ENCODE peak calls at places on chromosomes 11 and 22, in five cellular contexts. One of them, this sample, is unnamed.

GRCh38 chr11:20042717-20043392 is 117.4 kb downstream of the DBX1 start:
- DNase-seq in prostate gland: no peak
- DNase-seq in lower lobe of right lung: no peak
- DNase-seq in lung: no peak
- DNase-seq in endothelial cell of umbilical vein: no peak
- DNase-seq in this sample: no peak

GRCh38 chr11:59802639-59803176 is 7.9 kb downstream of the MRPL16 start:
- DNase-seq in prostate gland: peak
- DNase-seq in endothelial cell of umbilical vein: peak
- DNase-seq in lung: no peak
- DNase-seq in lower lobe of right lung: no peak
- DNase-seq in this sample: peak

GRCh38 chr11:45025716-45026492 is 75.2 kb upstream of the TP53I11 start:
- DNase-seq in prostate gland: no peak
- DNase-seq in lower lobe of right lung: no peak
- DNase-seq in lung: no peak
- DNase-seq in endothelial cell of umbilical vein: peak
- DNase-seq in this sample: peak

GRCh38 chr11:33970984-33971466 is 79.1 kb upstream of the LMO2 start:
- DNase-seq in lung: peak
- DNase-seq in lower lobe of right lung: no peak
- DNase-seq in endothelial cell of umbilical vein: peak
- DNase-seq in prostate gland: peak
- DNase-seq in this sample: peak

GRCh38 chr22:31952459-31952858 is 8.1 kb downstream of the YWHAH start:
- DNase-seq in lower lobe of right lung: no peak
- DNase-seq in prostate gland: no peak
- DNase-seq in lung: no peak
- DNase-seq in endothelial cell of umbilical vein: peak
- DNase-seq in this sample: peak

GRCh38 chr11:97398246-97398645 is 1008.4 kb downstream of the JRKL start:
- DNase-seq in endothelial cell of umbilical vein: no peak
- DNase-seq in lung: no peak
- DNase-seq in prostate gland: no peak
- DNase-seq in lower lobe of right lung: no peak
- DNase-seq in this sample: no peak

GRCh38 chr11:122439911-122440782 is 215.4 kb upstream of the UBASH3B start:
- DNase-seq in lower lobe of right lung: no peak
- DNase-seq in lung: no peak
- DNase-seq in prostate gland: no peak
- DNase-seq in endothelial cell of umbilical vein: peak
- DNase-seq in this sample: peak

GRCh38 chr11:17432041-17432440 is 43.6 kb upstream of the KCNJ11 start:
- DNase-seq in endothelial cell of umbilical vein: no peak
- DNase-seq in lower lobe of right lung: no peak
- DNase-seq in prostate gland: no peak
- DNase-seq in lung: no peak
- DNase-seq in this sample: no peak

GRCh38 chr11:44498524-44498923 is 66.9 kb upstream of the CD82 start:
- DNase-seq in endothelial cell of umbilical vein: no peak
- DNase-seq in lower lobe of right lung: no peak
- DNase-seq in prostate gland: no peak
- DNase-seq in lung: no peak
- DNase-seq in this sample: peak

GRCh38 chr11:119315139-119316016 is 1.6 kb downstream of the MCAM start:
- DNase-seq in prostate gland: no peak
- DNase-seq in lower lobe of right lung: no peak
- DNase-seq in lung: no peak
- DNase-seq in endothelial cell of umbilical vein: peak
- DNase-seq in this sample: no peak

GRCh38 chr11:91244921-91245320 is 979.7 kb upstream of the FAT3 start:
- DNase-seq in lung: no peak
- DNase-seq in prostate gland: no peak
- DNase-seq in endothelial cell of umbilical vein: no peak
- DNase-seq in lower lobe of right lung: no peak
- DNase-seq in this sample: no peak

GRCh38 chr11:79691445-79691844 is 250.6 kb upstream of the TENM4 start:
- DNase-seq in endothelial cell of umbilical vein: no peak
- DNase-seq in prostate gland: no peak
- DNase-seq in lung: no peak
- DNase-seq in lower lobe of right lung: no peak
- DNase-seq in this sample: no peak

GRCh38 chr11:47305734-47306483 is 36.0 kb downstream of the MADD start:
- DNase-seq in endothelial cell of umbilical vein: no peak
- DNase-seq in lung: no peak
- DNase-seq in lower lobe of right lung: no peak
- DNase-seq in prostate gland: peak
- DNase-seq in this sample: no peak

GRCh38 chr11:44949160-44950035 is 1.3 kb downstream of the TP53I11 start:
- DNase-seq in lower lobe of right lung: peak
- DNase-seq in endothelial cell of umbilical vein: peak
- DNase-seq in lung: peak
- DNase-seq in prostate gland: peak
- DNase-seq in this sample: peak

GRCh38 chr11:128448981-128449713 is 138.2 kb downstream of the ETS1 start:
- DNase-seq in lower lobe of right lung: no peak
- DNase-seq in endothelial cell of umbilical vein: no peak
- DNase-seq in lung: no peak
- DNase-seq in prostate gland: no peak
- DNase-seq in this sample: no peak

GRCh38 chr11:33505140-33505539 is 195.5 kb downstream of the C11orf91 start:
- DNase-seq in endothelial cell of umbilical vein: no peak
- DNase-seq in prostate gland: no peak
- DNase-seq in lower lobe of right lung: no peak
- DNase-seq in lung: no peak
- DNase-seq in this sample: no peak

GRCh38 chr22:49183826-49184216 is 643.9 kb downstream of the BRD1 start:
- DNase-seq in lung: no peak
- DNase-seq in prostate gland: no peak
- DNase-seq in endothelial cell of umbilical vein: no peak
- DNase-seq in lower lobe of right lung: peak
- DNase-seq in this sample: no peak

GRCh38 chr22:27581688-27582087 is 219.9 kb downstream of the MN1 start:
- DNase-seq in lung: peak
- DNase-seq in lower lobe of right lung: peak
- DNase-seq in prostate gland: no peak
- DNase-seq in endothelial cell of umbilical vein: no peak
- DNase-seq in this sample: peak

GRCh38 chr22:46088541-46089311 is 61.6 kb upstream of the PPARA start:
- DNase-seq in lower lobe of right lung: peak
- DNase-seq in lung: no peak
- DNase-seq in prostate gland: no peak
- DNase-seq in endothelial cell of umbilical vein: peak
- DNase-seq in this sample: peak

GRCh38 chr11:2368178-2368850 is 8.8 kb upstream of the CD81 start:
- DNase-seq in endothelial cell of umbilical vein: no peak
- DNase-seq in prostate gland: no peak
- DNase-seq in lower lobe of right lung: no peak
- DNase-seq in lung: no peak
- DNase-seq in this sample: no peak

GRCh38 chr11:2366733-2367132 is 10.4 kb upstream of the CD81 start:
- DNase-seq in endothelial cell of umbilical vein: no peak
- DNase-seq in prostate gland: no peak
- DNase-seq in lower lobe of right lung: no peak
- DNase-seq in lung: no peak
- DNase-seq in this sample: no peak

GRCh38 chr11:2365571-2366210 is 11.4 kb upstream of the CD81 start:
- DNase-seq in prostate gland: no peak
- DNase-seq in lung: no peak
- DNase-seq in endothelial cell of umbilical vein: no peak
- DNase-seq in lower lobe of right lung: no peak
- DNase-seq in this sample: no peak

GRCh38 chr11:2367266-2368160 is 9.6 kb upstream of the CD81 start:
- DNase-seq in lung: no peak
- DNase-seq in endothelial cell of umbilical vein: no peak
- DNase-seq in prostate gland: no peak
- DNase-seq in lower lobe of right lung: no peak
- DNase-seq in this sample: no peak

DNA sequence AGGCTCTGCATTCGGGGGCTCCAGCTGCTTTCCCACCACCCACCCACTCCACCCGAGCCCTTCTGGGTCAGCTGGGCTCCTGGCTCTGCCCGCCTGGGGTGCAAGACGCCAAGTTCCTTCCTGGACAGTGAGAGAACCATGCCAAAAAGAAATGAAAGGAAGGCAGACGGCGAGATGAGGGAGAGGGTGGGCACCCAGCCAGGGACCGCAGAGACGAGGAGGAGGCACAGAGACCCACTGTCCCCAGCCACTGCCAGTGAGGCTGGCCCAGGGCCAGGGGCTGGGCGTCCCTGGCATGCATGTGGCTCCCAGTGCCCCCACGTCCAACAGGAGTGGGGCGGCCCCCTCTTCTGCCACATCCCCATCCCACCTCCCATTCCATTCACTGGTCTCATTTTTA is 10.8 kb upstream of the CD81 start:
- DNase-seq in prostate gland: no peak
- DNase-seq in lung: no peak
- DNase-seq in lower lobe of right lung: no peak
- DNase-seq in endothelial cell of umbilical vein: no peak
- DNase-seq in this sample: no peak
- H3K4me3 ChIP-seq in prostate gland: no peak
- H3K4me3 ChIP-seq in lung: no peak
- H3K4me3 ChIP-seq in lower lobe of right lung: no peak
- H3K4me3 ChIP-seq in endothelial cell of umbilical vein: no peak
- H3K4me3 ChIP-seq in this sample: no peak

DNA sequence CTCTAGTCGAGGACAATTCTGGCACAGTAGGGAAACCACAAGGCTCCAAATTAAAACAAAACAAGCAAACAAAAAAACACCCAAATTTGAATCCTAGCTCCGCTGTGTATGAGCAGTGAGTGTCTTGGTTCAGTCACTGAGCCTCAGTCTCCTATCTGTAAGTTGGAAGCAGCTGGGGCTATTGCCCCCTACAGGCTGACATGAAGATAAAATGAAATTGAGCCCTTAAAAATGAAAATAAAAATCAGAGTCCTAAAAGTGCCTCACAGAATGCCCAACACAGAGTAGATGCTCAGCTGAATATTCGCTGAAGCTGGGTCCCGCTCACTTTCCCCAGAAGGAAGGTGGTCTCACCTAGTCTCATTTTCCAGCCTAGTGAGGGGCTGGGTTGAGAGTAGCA is 65.2 kb downstream of the PDE2A start:
- DNase-seq in lower lobe of right lung: no peak
- DNase-seq in endothelial cell of umbilical vein: peak
- DNase-seq in lung: no peak
- DNase-seq in prostate gland: no peak
- DNase-seq in this sample: peak
- TF ChIP-seq CTCF in lower lobe of right lung: peak
- TF ChIP-seq CTCF in endothelial cell of umbilical vein: peak
- TF ChIP-seq CTCF in lung: no peak
- TF ChIP-seq CTCF in prostate gland: peak
- TF ChIP-seq CTCF in this sample: peak

GRCh38 chr11:80698646-80699045 is 1257.8 kb upstream of the TENM4 start:
- DNase-seq in endothelial cell of umbilical vein: no peak
- DNase-seq in lower lobe of right lung: no peak
- DNase-seq in lung: no peak
- DNase-seq in prostate gland: no peak
- DNase-seq in this sample: no peak

GRCh38 chr11:80702264-80702663 is 1261.4 kb upstream of the TENM4 start:
- DNase-seq in endothelial cell of umbilical vein: no peak
- DNase-seq in prostate gland: no peak
- DNase-seq in lung: no peak
- DNase-seq in lower lobe of right lung: no peak
- DNase-seq in this sample: peak

GRCh38 chr11:80700386-80700785 is 1259.6 kb upstream of the TENM4 start:
- DNase-seq in lung: no peak
- DNase-seq in endothelial cell of umbilical vein: peak
- DNase-seq in lower lobe of right lung: no peak
- DNase-seq in prostate gland: no peak
- DNase-seq in this sample: no peak
- H3K4me3 ChIP-seq in lung: no peak
- H3K4me3 ChIP-seq in endothelial cell of umbilical vein: no peak
- H3K4me3 ChIP-seq in lower lobe of right lung: no peak
- H3K4me3 ChIP-seq in prostate gland: no peak
- H3K4me3 ChIP-seq in this sample: no peak

GRCh38 chr11:15987044-15987443 is 369.3 kb downstream of the SOX6 start:
- DNase-seq in endothelial cell of umbilical vein: no peak
- DNase-seq in lower lobe of right lung: no peak
- DNase-seq in lung: no peak
- DNase-seq in prostate gland: no peak
- DNase-seq in this sample: no peak

GRCh38 chr11:15991174-15991655 is 365.1 kb downstream of the SOX6 start:
- DNase-seq in lung: no peak
- DNase-seq in prostate gland: no peak
- DNase-seq in lower lobe of right lung: no peak
- DNase-seq in endothelial cell of umbilical vein: no peak
- DNase-seq in this sample: no peak

GRCh38 chr11:15985863-15986139 is 370.5 kb downstream of the SOX6 start:
- DNase-seq in endothelial cell of umbilical vein: no peak
- DNase-seq in prostate gland: no peak
- DNase-seq in lung: no peak
- DNase-seq in lower lobe of right lung: no peak
- DNase-seq in this sample: no peak

GRCh38 chr11:15989685-15990084 is 366.7 kb downstream of the SOX6 start:
- DNase-seq in lower lobe of right lung: no peak
- DNase-seq in lung: no peak
- DNase-seq in prostate gland: no peak
- DNase-seq in endothelial cell of umbilical vein: no peak
- DNase-seq in this sample: no peak

GRCh38 chr11:15988693-15989231 is 367.6 kb downstream of the SOX6 start:
- DNase-seq in lung: no peak
- DNase-seq in lower lobe of right lung: no peak
- DNase-seq in endothelial cell of umbilical vein: no peak
- DNase-seq in prostate gland: no peak
- DNase-seq in this sample: no peak
- TF ChIP-seq CTCF in lung: no peak
- TF ChIP-seq CTCF in lower lobe of right lung: peak
- TF ChIP-seq CTCF in endothelial cell of umbilical vein: no peak
- TF ChIP-seq CTCF in prostate gland: no peak
- TF ChIP-seq CTCF in this sample: peak

DNA sequence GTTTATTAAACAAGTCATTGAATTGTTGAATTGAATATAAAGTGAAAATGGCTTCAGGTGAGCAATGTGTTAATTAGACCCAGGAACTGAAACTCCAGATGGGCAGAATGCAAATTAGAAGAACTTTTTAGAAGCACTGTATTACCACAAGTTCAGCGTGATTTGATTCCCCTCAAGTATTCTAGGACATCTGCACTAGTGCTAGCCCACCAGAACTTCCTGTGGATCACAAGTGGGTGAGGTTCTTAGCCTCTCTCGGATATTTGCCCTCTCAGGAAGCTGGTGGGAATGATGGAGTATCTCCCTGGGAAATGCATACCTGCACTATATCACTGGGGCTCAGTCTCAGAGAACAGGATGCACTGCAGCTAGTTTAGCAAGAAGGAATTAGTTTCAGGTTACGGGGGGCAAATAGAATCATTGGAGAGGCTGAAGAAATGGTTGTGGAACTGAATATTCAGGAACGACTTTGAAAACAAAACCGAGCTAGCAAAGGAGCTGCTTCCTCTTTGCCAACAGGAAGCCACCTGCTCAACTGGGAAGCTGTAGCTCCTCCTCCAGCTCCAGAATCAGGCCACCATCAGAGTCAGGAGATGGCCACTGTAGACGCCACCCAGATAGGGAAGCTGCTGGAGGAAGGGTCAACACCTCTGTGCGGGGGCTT is 74.3 kb downstream of the DHCR7 start:
- DNase-seq in lung: no peak
- DNase-seq in endothelial cell of umbilical vein: no peak
- DNase-seq in prostate gland: no peak
- DNase-seq in lower lobe of right lung: no peak
- DNase-seq in this sample: no peak
- H3K4me3 ChIP-seq in lung: no peak
- H3K4me3 ChIP-seq in endothelial cell of umbilical vein: no peak
- H3K4me3 ChIP-seq in prostate gland: no peak
- H3K4me3 ChIP-seq in lower lobe of right lung: no peak
- H3K4me3 ChIP-seq in this sample: no peak

This sample was measured in fibroblast of mammary gland.